ENCODE peak calls at places on chromosomes 13 and 19, in seven cellular contexts. S is HT-29; I is NCI-H460; O is activated CD4-positive, CD25-positive, alpha-beta regulatory T cell treated with anti-CD3 and anti-CD28 coated beads, Interleukin-2, amount 50 U/mL, for 72 hours; L is body of pancreas; N is amniotic stem cell; K is DMS79 treated with DMSO at 0.1 percent for 48 hours. Q is an unnamed sample.

GRCh38 chr19:51514866-51515481 is 13.4 kb upstream of the SIGLEC12 start:
- DNase-seq in S (peak; percentile 93), I (peak; percentile 41), O (no peak), L (peak; percentile 19), N (peak; percentile 1), K (peak; percentile 43), Q (peak; percentile 8)

GRCh38 chr19:2528543-2529173 is 52.7 kb downstream of the GADD45B start:
- DNase-seq in S (no peak), I (no peak), O (no peak), L (no peak), N (no peak), K (no peak), Q (no peak)

GRCh38 chr13:66780814-66781213 is 449.3 kb downstream of the PCDH9 start:
- DNase-seq in S (no peak), I (no peak), O (no peak), L (no peak), N (no peak), K (no peak), Q (no peak)

GRCh38 chr19:5587661-5588060 is 19.9 kb upstream of the TINCR start:
- DNase-seq in S (no peak), I (no peak), O (no peak), L (no peak), N (no peak), K (no peak), Q (no peak)

GRCh38 chr19:2260341-2260751 is 4.1 kb upstream of the JSRP1 start:
- DNase-seq in S (no peak), I (no peak), O (no peak), L (no peak), N (no peak), K (no peak), Q (no peak)

GRCh38 chr13:27920677-27921420 is 1.0 kb downstream of the PDX1 start:
- DNase-seq in S (peak; percentile 83), I (no peak), O (no peak), L (no peak), N (no peak), K (peak; percentile 3), Q (no peak)

GRCh38 chr13:33606692-33607091 is 211.3 kb upstream of the RFC3 start:
- DNase-seq in S (peak; percentile 10), I (peak; percentile 19), O (no peak), L (no peak), N (no peak), K (no peak), Q (no peak)

GRCh38 chr13:108533842-108534241 is 95.6 kb upstream of the MYO16 start:
- DNase-seq in S (no peak), I (no peak), O (no peak), L (no peak), N (no peak), K (no peak), Q (no peak)

GRCh38 chr19:1064661-1065605 is 2.0 kb upstream of the ARHGAP45 start:
- DNase-seq in S (peak; percentile 76), I (peak; percentile 40), O (peak; percentile 75), L (peak; percentile 74), N (no peak), K (peak; percentile 34), Q (no peak)

GRCh38 chr13:28121224-28121623 is 17.1 kb upstream of the PAN3 start:
- DNase-seq in S (no peak), I (no peak), O (no peak), L (no peak), N (no peak), K (no peak), Q (no peak)

GRCh38 chr19:7993560-7993959 is 11.9 kb downstream of the ELAVL1 start:
- DNase-seq in S (no peak), I (no peak), O (no peak), L (no peak), N (no peak), K (no peak), Q (no peak)

GRCh38 chr19:3148503-3148902 is 12.7 kb downstream of the GNA15 start:
- DNase-seq in S (no peak), I (no peak), O (no peak), L (no peak), N (no peak), K (no peak), Q (no peak)

GRCh38 chr13:66831317-66831716 is 398.8 kb downstream of the PCDH9 start:
- DNase-seq in S (no peak), I (no peak), O (no peak), L (no peak), N (no peak), K (no peak), Q (no peak)

GRCh38 chr19:708154-709141 is at the start of gene PALM:
- DNase-seq in S (no peak), I (no peak), O (no peak), L (no peak), N (no peak), K (peak; percentile 9), Q (no peak)

GRCh38 chr13:72062566-72062965 is 195.6 kb upstream of the DACH1 start:
- DNase-seq in S (peak; percentile 75), I (peak; percentile 13), O (no peak), L (no peak), N (no peak), K (no peak), Q (peak; percentile 3)

GRCh38 chr19:29843180-29844051 is 31.6 kb downstream of the CCNE1 start:
- DNase-seq in S (no peak), I (no peak), O (peak; percentile 36), L (peak; percentile 7), N (no peak), K (no peak), Q (no peak)

GRCh38 chr13:98981596-98982195 is 3.8 kb upstream of the DOCK9 start:
- DNase-seq in S (no peak), I (no peak), O (no peak), L (no peak), N (no peak), K (no peak), Q (no peak)

GRCh38 chr19:3224346-3225325 is at the start of gene CELF5:
- DNase-seq in S (peak; percentile 18), I (peak; percentile 21), O (peak; percentile 66), L (peak; percentile 45), N (no peak), K (peak; percentile 12), Q (no peak)

Q was measured in HS-27A.